ENCODE peak calls at places on chromosomes 2 and 18, in ten cellular contexts. One of them, this sample, is unnamed.
A peak's percentile ranks its signal among the peaks of the same experiment; 100 is the strongest.

GRCh38 chr2:200654823-200655222 is 69.0 kb downstream of the AOX1 start:
- DNase-seq in cardiac muscle cell: no peak
- DNase-seq in dorsolateral prefrontal cortex: no peak
- DNase-seq in CD8-positive, alpha-beta T cell: no peak
- DNase-seq in HL-60: no peak
- DNase-seq in BE2C: no peak
- DNase-seq in ovary: no peak
- DNase-seq in neural progenitor cell: no peak
- DNase-seq in heart right ventricle: no peak
- DNase-seq in endothelial cell of umbilical vein: no peak
- DNase-seq in this sample: no peak

GRCh38 chr18:11982981-11983380 is 1.7 kb downstream of the IMPA2 start:
- DNase-seq in CD8-positive, alpha-beta T cell: no peak
- DNase-seq in neural progenitor cell: no peak
- DNase-seq in endothelial cell of umbilical vein: no peak
- DNase-seq in cardiac muscle cell: no peak
- DNase-seq in HL-60: no peak
- DNase-seq in dorsolateral prefrontal cortex: no peak
- DNase-seq in BE2C: no peak
- DNase-seq in heart right ventricle: no peak
- DNase-seq in ovary: no peak
- DNase-seq in this sample: no peak

GRCh38 chr2:128288781-128289180 is 29.9 kb downstream of the HS6ST1 start:
- DNase-seq in neural progenitor cell: no peak
- DNase-seq in HL-60: no peak
- DNase-seq in cardiac muscle cell: no peak
- DNase-seq in dorsolateral prefrontal cortex: peak; percentile 26
- DNase-seq in ovary: no peak
- DNase-seq in CD8-positive, alpha-beta T cell: no peak
- DNase-seq in endothelial cell of umbilical vein: no peak
- DNase-seq in heart right ventricle: no peak
- DNase-seq in BE2C: no peak
- DNase-seq in this sample: no peak

GRCh38 chr2:60808330-60808801 is 52.3 kb downstream of the PAPOLG start:
- DNase-seq in CD8-positive, alpha-beta T cell: no peak
- DNase-seq in BE2C: no peak
- DNase-seq in heart right ventricle: no peak
- DNase-seq in neural progenitor cell: no peak
- DNase-seq in cardiac muscle cell: no peak
- DNase-seq in ovary: no peak
- DNase-seq in dorsolateral prefrontal cortex: peak; percentile 34
- DNase-seq in HL-60: no peak
- DNase-seq in endothelial cell of umbilical vein: no peak
- DNase-seq in this sample: no peak

GRCh38 chr18:21449367-21450250 is 150.9 kb downstream of the ESCO1 start:
- DNase-seq in cardiac muscle cell: no peak
- DNase-seq in heart right ventricle: no peak
- DNase-seq in HL-60: no peak
- DNase-seq in dorsolateral prefrontal cortex: no peak
- DNase-seq in CD8-positive, alpha-beta T cell: no peak
- DNase-seq in ovary: no peak
- DNase-seq in endothelial cell of umbilical vein: no peak
- DNase-seq in neural progenitor cell: no peak
- DNase-seq in BE2C: no peak
- DNase-seq in this sample: no peak

GRCh38 chr2:172455121-172455515 is 27.7 kb downstream of the ITGA6 start:
- DNase-seq in ovary: no peak
- DNase-seq in HL-60: no peak
- DNase-seq in endothelial cell of umbilical vein: no peak
- DNase-seq in neural progenitor cell: no peak
- DNase-seq in BE2C: no peak
- DNase-seq in heart right ventricle: no peak
- DNase-seq in dorsolateral prefrontal cortex: no peak
- DNase-seq in CD8-positive, alpha-beta T cell: no peak
- DNase-seq in cardiac muscle cell: no peak
- DNase-seq in this sample: no peak

GRCh38 chr2:235234711-235235110 is 259.1 kb upstream of the AGAP1 start:
- DNase-seq in endothelial cell of umbilical vein: no peak
- DNase-seq in BE2C: no peak
- DNase-seq in CD8-positive, alpha-beta T cell: no peak
- DNase-seq in ovary: no peak
- DNase-seq in dorsolateral prefrontal cortex: no peak
- DNase-seq in HL-60: no peak
- DNase-seq in heart right ventricle: no peak
- DNase-seq in neural progenitor cell: no peak
- DNase-seq in cardiac muscle cell: peak; percentile 44
- DNase-seq in this sample: no peak

GRCh38 chr18:46474487-46475366 is 182.3 kb downstream of the LOXHD1 start:
- DNase-seq in neural progenitor cell: no peak
- DNase-seq in dorsolateral prefrontal cortex: no peak
- DNase-seq in HL-60: no peak
- DNase-seq in endothelial cell of umbilical vein: no peak
- DNase-seq in BE2C: no peak
- DNase-seq in ovary: no peak
- DNase-seq in cardiac muscle cell: no peak
- DNase-seq in CD8-positive, alpha-beta T cell: no peak
- DNase-seq in heart right ventricle: no peak
- DNase-seq in this sample: no peak

GRCh38 chr2:66437055-66437454 is 2.1 kb downstream of the MEIS1 start:
- DNase-seq in HL-60: no peak
- DNase-seq in ovary: no peak
- DNase-seq in cardiac muscle cell: peak; percentile 32
- DNase-seq in CD8-positive, alpha-beta T cell: no peak
- DNase-seq in endothelial cell of umbilical vein: peak; percentile 42
- DNase-seq in heart right ventricle: no peak
- DNase-seq in dorsolateral prefrontal cortex: no peak
- DNase-seq in BE2C: no peak
- DNase-seq in neural progenitor cell: no peak
- DNase-seq in this sample: no peak

GRCh38 chr2:66436546-66436945 is 1.6 kb downstream of the MEIS1 start:
- DNase-seq in ovary: no peak
- DNase-seq in HL-60: no peak
- DNase-seq in neural progenitor cell: no peak
- DNase-seq in cardiac muscle cell: no peak
- DNase-seq in CD8-positive, alpha-beta T cell: no peak
- DNase-seq in endothelial cell of umbilical vein: no peak
- DNase-seq in dorsolateral prefrontal cortex: no peak
- DNase-seq in BE2C: no peak
- DNase-seq in heart right ventricle: no peak
- DNase-seq in this sample: no peak

GRCh38 chr2:66438498-66439290 is 3.8 kb downstream of the MEIS1 start:
- DNase-seq in heart right ventricle: no peak
- DNase-seq in CD8-positive, alpha-beta T cell: no peak
- DNase-seq in cardiac muscle cell: no peak
- DNase-seq in BE2C: no peak
- DNase-seq in HL-60: no peak
- DNase-seq in dorsolateral prefrontal cortex: no peak
- DNase-seq in ovary: no peak
- DNase-seq in neural progenitor cell: no peak
- DNase-seq in endothelial cell of umbilical vein: peak; percentile 14
- DNase-seq in this sample: no peak

GRCh38 chr2:66439291-66440010 is 4.5 kb downstream of the MEIS1 start:
- DNase-seq in HL-60: no peak
- DNase-seq in dorsolateral prefrontal cortex: no peak
- DNase-seq in cardiac muscle cell: peak; percentile 53
- DNase-seq in ovary: peak; percentile 57
- DNase-seq in heart right ventricle: peak; percentile 52
- DNase-seq in CD8-positive, alpha-beta T cell: no peak
- DNase-seq in endothelial cell of umbilical vein: peak; percentile 48
- DNase-seq in neural progenitor cell: peak; percentile 66
- DNase-seq in BE2C: no peak
- DNase-seq in this sample: no peak

DNA sequence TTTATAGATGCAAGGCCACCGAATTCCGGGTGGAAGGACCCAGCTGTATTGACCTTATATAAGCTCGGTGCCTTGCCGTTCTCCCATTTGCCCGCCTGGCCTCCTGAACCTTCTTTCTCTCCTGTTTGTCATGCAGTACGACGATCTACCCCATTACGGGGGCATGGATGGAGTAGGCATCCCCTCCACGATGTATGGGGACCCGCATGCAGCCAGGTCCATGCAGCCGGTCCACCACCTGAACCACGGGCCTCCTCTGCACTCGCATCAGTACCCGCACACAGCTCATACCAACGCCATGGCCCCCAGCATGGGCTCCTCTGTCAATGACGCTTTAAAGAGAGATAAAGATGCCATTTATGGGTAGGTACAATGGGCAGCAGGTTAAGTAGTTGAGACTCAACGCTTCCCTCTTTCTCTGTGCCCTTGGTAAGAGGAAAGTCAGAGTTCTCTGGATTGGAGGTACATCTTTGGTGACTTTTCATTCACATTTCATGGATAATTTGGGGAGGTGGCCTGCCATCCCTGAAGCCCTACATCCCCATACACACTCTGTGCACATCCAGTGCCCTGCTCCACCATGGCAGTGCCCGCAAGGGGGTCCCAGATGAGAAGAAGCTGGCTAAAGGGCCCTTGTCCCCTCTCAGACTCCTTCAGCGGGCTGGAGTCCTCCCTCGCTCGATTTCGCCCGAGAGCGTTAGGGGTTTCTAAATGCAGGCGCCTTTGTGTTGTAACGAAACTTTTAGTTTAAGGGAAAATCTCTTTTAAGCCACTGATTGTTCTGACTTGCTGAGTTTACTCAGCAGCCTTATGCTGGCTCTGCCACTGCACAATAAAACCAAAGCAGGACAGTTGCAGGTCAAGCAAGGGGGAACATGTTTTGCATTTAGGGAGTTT is 2.9 kb downstream of the MEIS1 start:
- DNase-seq in dorsolateral prefrontal cortex: no peak
- DNase-seq in neural progenitor cell: peak; percentile 77
- DNase-seq in cardiac muscle cell: peak; percentile 41
- DNase-seq in CD8-positive, alpha-beta T cell: no peak
- DNase-seq in heart right ventricle: peak; percentile 48
- DNase-seq in ovary: peak; percentile 45
- DNase-seq in BE2C: no peak
- DNase-seq in HL-60: no peak
- DNase-seq in endothelial cell of umbilical vein: peak; percentile 62
- DNase-seq in this sample: no peak
- H3K4me3 ChIP-seq in dorsolateral prefrontal cortex: peak overlapping the region; percentile 88
- H3K4me3 ChIP-seq in neural progenitor cell: peak overlapping the region; percentile 61
- H3K4me3 ChIP-seq in cardiac muscle cell: peak overlapping the region; percentile 94
- H3K4me3 ChIP-seq in CD8-positive, alpha-beta T cell: no peak overlapping the region
- H3K4me3 ChIP-seq in heart right ventricle: peak overlapping the region; percentile 60
- H3K4me3 ChIP-seq in ovary: peak overlapping the region; percentile 80
- H3K4me3 ChIP-seq in BE2C: peak overlapping the region; percentile 83
- H3K4me3 ChIP-seq in HL-60: no peak overlapping the region
- H3K4me3 ChIP-seq in endothelial cell of umbilical vein: peak overlapping the region; percentile 97
- H3K4me3 ChIP-seq in this sample: no peak overlapping the region

GRCh38 chr18:43805646-43806194 is 528.4 kb upstream of the SYT4 start:
- DNase-seq in ovary: no peak
- DNase-seq in cardiac muscle cell: peak; percentile 12
- DNase-seq in HL-60: no peak
- DNase-seq in BE2C: no peak
- DNase-seq in dorsolateral prefrontal cortex: no peak
- DNase-seq in endothelial cell of umbilical vein: no peak
- DNase-seq in CD8-positive, alpha-beta T cell: no peak
- DNase-seq in heart right ventricle: no peak
- DNase-seq in neural progenitor cell: no peak
- DNase-seq in this sample: no peak

GRCh38 chr18:43797347-43797746 is 520.1 kb upstream of the SYT4 start:
- DNase-seq in neural progenitor cell: no peak
- DNase-seq in BE2C: no peak
- DNase-seq in dorsolateral prefrontal cortex: no peak
- DNase-seq in ovary: no peak
- DNase-seq in cardiac muscle cell: no peak
- DNase-seq in CD8-positive, alpha-beta T cell: no peak
- DNase-seq in endothelial cell of umbilical vein: no peak
- DNase-seq in heart right ventricle: no peak
- DNase-seq in HL-60: no peak
- DNase-seq in this sample: no peak

DNA sequence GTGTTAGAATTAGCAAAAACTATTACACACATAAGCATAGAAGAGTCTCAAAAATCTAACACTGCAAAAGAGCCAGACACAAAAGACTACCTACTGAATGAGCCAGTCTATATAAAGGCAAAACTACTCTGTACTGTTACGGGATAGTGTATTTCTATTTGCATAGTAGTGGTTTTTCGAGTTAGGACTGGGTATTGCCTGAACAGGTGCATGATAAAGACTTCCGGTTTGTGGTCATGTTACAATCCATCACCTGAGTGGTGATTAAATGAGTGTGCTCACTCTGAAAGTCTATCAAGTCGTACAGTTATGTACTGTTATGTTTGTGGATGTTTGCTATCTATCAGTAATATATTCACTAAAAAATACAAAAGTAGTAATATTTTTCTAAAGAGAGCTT is 523.3 kb upstream of the SYT4 start:
- DNase-seq in CD8-positive, alpha-beta T cell: no peak
- DNase-seq in heart right ventricle: no peak
- DNase-seq in ovary: no peak
- DNase-seq in neural progenitor cell: no peak
- DNase-seq in HL-60: no peak
- DNase-seq in cardiac muscle cell: no peak
- DNase-seq in dorsolateral prefrontal cortex: no peak
- DNase-seq in BE2C: no peak
- DNase-seq in endothelial cell of umbilical vein: no peak
- DNase-seq in this sample: no peak
- H3K27me3 ChIP-seq in CD8-positive, alpha-beta T cell: no peaks in the 10 kb centered on the region
- H3K27me3 ChIP-seq in heart right ventricle: no peaks in the 10 kb centered on the region
- H3K27me3 ChIP-seq in ovary: no peaks in the 10 kb centered on the region
- H3K27me3 ChIP-seq in neural progenitor cell: no peaks in the 10 kb centered on the region
- H3K27me3 ChIP-seq in HL-60: no peaks in the 10 kb centered on the region
- H3K27me3 ChIP-seq in cardiac muscle cell: no peaks in the 10 kb centered on the region
- H3K27me3 ChIP-seq in dorsolateral prefrontal cortex: no peaks in the 10 kb centered on the region
- H3K27me3 ChIP-seq in BE2C: no peaks in the 10 kb centered on the region
- H3K27me3 ChIP-seq in endothelial cell of umbilical vein: no peaks in the 10 kb centered on the region
- H3K27me3 ChIP-seq in this sample: no peaks in the 10 kb centered on the region

DNA sequence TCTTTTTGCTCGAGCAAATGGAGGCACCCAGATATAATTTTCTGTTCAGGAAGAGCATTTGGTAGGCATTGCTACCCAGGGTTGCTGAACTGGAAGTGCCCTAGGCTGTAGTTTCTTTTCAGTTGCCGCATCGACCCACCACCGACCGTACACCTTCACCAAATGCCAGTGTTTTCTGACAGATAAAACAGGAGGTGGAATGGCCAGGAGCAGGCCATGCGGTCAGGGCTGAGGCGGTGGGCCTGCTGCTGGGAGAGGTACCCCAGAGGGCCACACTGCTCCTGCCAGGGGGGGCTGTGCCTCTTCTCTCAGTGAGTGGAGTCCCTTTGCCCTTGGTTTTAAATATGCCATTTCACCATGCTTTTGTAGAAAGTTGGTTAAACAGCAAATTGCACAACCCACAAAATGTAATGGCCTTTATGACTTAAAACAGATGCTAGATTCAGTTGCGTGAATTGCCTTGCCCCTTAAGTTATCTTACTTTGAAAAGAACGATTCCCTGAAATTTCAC is 36.5 kb downstream of the TSHZ1 start:
- DNase-seq in HL-60: peak; percentile 60
- DNase-seq in heart right ventricle: no peak
- DNase-seq in ovary: no peak
- DNase-seq in BE2C: no peak
- DNase-seq in CD8-positive, alpha-beta T cell: no peak
- DNase-seq in neural progenitor cell: no peak
- DNase-seq in dorsolateral prefrontal cortex: no peak
- DNase-seq in endothelial cell of umbilical vein: no peak
- DNase-seq in cardiac muscle cell: peak; percentile 73
- DNase-seq in this sample: no peak
- H3K4me3 ChIP-seq in HL-60: peak overlapping the region; percentile 32
- H3K4me3 ChIP-seq in heart right ventricle: peak overlapping the region; percentile 14
- H3K4me3 ChIP-seq in ovary: peak overlapping the region; percentile 39
- H3K4me3 ChIP-seq in BE2C: peak overlapping the region; percentile 46
- H3K4me3 ChIP-seq in CD8-positive, alpha-beta T cell: peak overlapping the region; percentile 36
- H3K4me3 ChIP-seq in neural progenitor cell: no peak overlapping the region
- H3K4me3 ChIP-seq in dorsolateral prefrontal cortex: peak overlapping the region; percentile 46
- H3K4me3 ChIP-seq in endothelial cell of umbilical vein: peak overlapping the region; percentile 79
- H3K4me3 ChIP-seq in cardiac muscle cell: no peak overlapping the region
- H3K4me3 ChIP-seq in this sample: no peak overlapping the region

GRCh38 chr2:44946681-44947360 is 5.3 kb downstream of the SIX3 start:
- DNase-seq in CD8-positive, alpha-beta T cell: no peak
- DNase-seq in HL-60: no peak
- DNase-seq in neural progenitor cell: no peak
- DNase-seq in cardiac muscle cell: no peak
- DNase-seq in heart right ventricle: no peak
- DNase-seq in BE2C: peak; percentile 7
- DNase-seq in ovary: no peak
- DNase-seq in endothelial cell of umbilical vein: no peak
- DNase-seq in dorsolateral prefrontal cortex: no peak
- DNase-seq in this sample: no peak
- H3K27me3 ChIP-seq in CD8-positive, alpha-beta T cell: peaks cover 17% of the 10 kb centered on the region
- H3K27me3 ChIP-seq in HL-60: peaks cover 69% of the 10 kb centered on the region
- H3K27me3 ChIP-seq in neural progenitor cell: peaks cover 80% of the 10 kb centered on the region
- H3K27me3 ChIP-seq in cardiac muscle cell: peaks cover 100% of the 10 kb centered on the region
- H3K27me3 ChIP-seq in heart right ventricle: peaks cover 95% of the 10 kb centered on the region
- H3K27me3 ChIP-seq in BE2C: no peaks in the 10 kb centered on the region
- H3K27me3 ChIP-seq in ovary: no peaks in the 10 kb centered on the region
- H3K27me3 ChIP-seq in endothelial cell of umbilical vein: peaks cover 84% of the 10 kb centered on the region
- H3K27me3 ChIP-seq in dorsolateral prefrontal cortex: peaks cover 57% of the 10 kb centered on the region
- H3K27me3 ChIP-seq in this sample: peaks cover 2% of the 10 kb centered on the region